ENCODE peak calls at places on chromosomes 7 and 10, in four cellular contexts. J is lower leg skin, T is NB4, S is PC-3. F is an unnamed sample.

GRCh38 chr7:30276203-30276900 is 8.0 kb upstream of the ZNRF2 start:
- DNase-seq in J (no peak), T (peak; percentile 80), S (peak; percentile 82), F (peak; percentile 54)

GRCh38 chr7:23266918-23267317 is 20.3 kb downstream of the GPNMB start:
- DNase-seq in J (no peak), T (no peak), S (no peak), F (no peak)

GRCh38 chr7:54969190-54969967 is 49.4 kb upstream of the EGFR start:
- DNase-seq in J (no peak), T (no peak), S (peak; percentile 58), F (no peak)

GRCh38 chr7:107592361-107593024 is 12.4 kb downstream of the BCAP29 start:
- DNase-seq in J (no peak), T (no peak), S (no peak), F (peak; percentile 95)

GRCh38 chr7:156172638-156173037 is 360.4 kb upstream of the SHH start:
- DNase-seq in J (peak; percentile 50), T (no peak), S (no peak), F (no peak)

GRCh38 chr7:159049266-159050025 is 95.2 kb downstream of the VIPR2 start:
- DNase-seq in J (peak; percentile 39), T (no peak), S (no peak), F (no peak)

GRCh38 chr7:159192013-159192412 is 47.3 kb upstream of the VIPR2 start:
- DNase-seq in J (peak; percentile 43), T (peak; percentile 28), S (no peak), F (no peak)

GRCh38 chr7:79936281-79936983 is 198.2 kb upstream of the GNAI1 start:
- DNase-seq in J (no peak), T (no peak), S (peak; percentile 13), F (no peak)

GRCh38 chr7:158317238-158318205 is 270.1 kb downstream of the PTPRN2 start:
- DNase-seq in J (no peak), T (no peak), S (no peak), F (no peak)

GRCh38 chr10:45444022-45444421 is 70.0 kb downstream of the ALOX5 start:
- DNase-seq in J (peak; percentile 61), T (no peak), S (no peak), F (no peak)

GRCh38 chr10:63773962-63774361 is 252.8 kb downstream of the REEP3 start:
- DNase-seq in J (no peak), T (no peak), S (no peak), F (no peak)

GRCh38 chr7:30433082-30433481 is 45.5 kb downstream of the NOD1 start:
- DNase-seq in J (peak; percentile 76), T (peak; percentile 92), S (no peak), F (peak; percentile 87)

GRCh38 chr7:143399642-143400041 is 9.0 kb downstream of the EPHA1 start:
- DNase-seq in J (peak; percentile 82), T (no peak), S (no peak), F (no peak)

GRCh38 chr10:102657984-102658724 is 13.9 kb downstream of the TRIM8 start:
- DNase-seq in J (no peak), T (no peak), S (peak; percentile 15), F (no peak)

GRCh38 chr7:24756545-24756988 is 697 bp downstream of the GSDME start:
- DNase-seq in J (no peak), T (no peak), S (no peak), F (no peak)

GRCh38 chr7:151064454-151064853 is 5.1 kb downstream of the SLC4A2 start:
- DNase-seq in J (no peak), T (no peak), S (no peak), F (no peak)

GRCh38 chr10:123669901-123670300 is 3.7 kb downstream of the GPR26 start:
- DNase-seq in J (no peak), T (no peak), S (no peak), F (peak; percentile 62)

GRCh38 chr7:157397751-157398691 is 61.2 kb downstream of the DNAJB6 start:
- DNase-seq in J (no peak), T (peak; percentile 86), S (peak; percentile 65), F (peak; percentile 87)

GRCh38 chr10:61965694-61966284 is 64.3 kb downstream of the ARID5B start:
- DNase-seq in J (no peak), T (no peak), S (no peak), F (no peak)

GRCh38 chr7:38245409-38245982 is 27.9 kb downstream of the TARP start:
- DNase-seq in J (no peak), T (no peak), S (no peak), F (no peak)

GRCh38 chr7:67692425-67692824 is 695.8 kb downstream of the TYW1 start:
- DNase-seq in J (no peak), T (no peak), S (peak; percentile 14), F (peak; percentile 7)

GRCh38 chr10:33336606-33337334 is 2.3 kb upstream of the NRP1 start:
- DNase-seq in J (peak; percentile 90), T (peak; percentile 2), S (peak; percentile 87), F (no peak)

GRCh38 chr10:86666538-86666937 is 1.8 kb upstream of the LDB3 start:
- DNase-seq in J (no peak), T (no peak), S (no peak), F (no peak)

GRCh38 chr10:546971-547590 is 142.4 kb downstream of the DIP2C start:
- DNase-seq in J (peak; percentile 83), T (peak; percentile 26), S (peak; percentile 81), F (no peak)

GRCh38 chr7:87564290-87564963 is 36.3 kb downstream of the ABCB1 start:
- DNase-seq in J (no peak), T (peak; percentile 47), S (peak; percentile 55), F (no peak)

GRCh38 chr7:43702974-43703373 is 26.3 kb downstream of the COA1 start:
- DNase-seq in J (no peak), T (no peak), S (no peak), F (no peak)

GRCh38 chr10:66928791-66929190 is 3.0 kb downstream of the LRRTM3 start:
- DNase-seq in J (no peak), T (no peak), S (peak; percentile 39), F (no peak)

DNA sequence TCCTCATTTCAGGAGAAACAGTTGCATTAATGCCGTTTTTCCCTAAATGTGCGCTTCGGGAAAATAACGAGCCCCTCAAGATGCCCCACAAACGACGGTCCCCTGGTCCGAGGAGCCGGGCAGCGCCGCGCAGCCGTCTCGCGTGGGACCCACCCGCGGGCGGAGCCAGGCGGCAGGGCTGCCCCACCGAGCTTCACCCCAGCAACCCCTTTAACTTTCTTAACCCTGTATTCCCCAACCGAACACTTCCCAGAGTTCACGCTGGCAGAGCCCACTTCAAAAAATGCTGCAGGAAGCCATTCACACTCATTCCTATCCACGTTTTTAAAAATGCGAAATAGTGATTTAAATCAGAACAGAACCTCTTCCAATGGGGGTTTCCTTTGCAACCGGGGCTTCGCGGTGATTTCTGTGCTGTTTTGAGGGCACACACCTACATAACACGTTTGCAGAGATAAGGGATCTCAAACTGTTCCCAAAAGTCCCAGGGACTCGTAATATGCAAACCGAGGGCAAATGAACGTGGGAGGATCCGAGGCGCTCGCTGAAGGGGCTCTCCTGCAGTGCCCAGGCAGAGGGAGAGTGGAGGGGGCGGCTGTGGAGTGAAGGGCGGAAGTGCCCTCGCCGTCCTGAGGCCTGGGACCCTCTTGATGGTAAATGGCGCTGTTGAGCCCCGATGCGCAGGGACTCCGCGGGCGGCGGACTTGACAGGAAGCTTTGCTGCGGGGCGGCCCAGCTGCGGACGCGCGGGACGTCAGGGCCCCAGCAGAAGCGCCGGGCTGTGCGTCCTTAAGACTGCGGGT is 152.1 kb upstream of the YAE1 start:
- DNase-seq in J (no peak), T (peak; percentile 77), S (peak; percentile 10), F (peak; percentile 38)
- TF ChIP-seq CTCF in J (no peak), T (no peak), S (no peak), F (no peak)

GRCh38 chr10:91925022-91925320 is 1.4 kb downstream of the BTAF1 start:
- DNase-seq in J (no peak), T (peak; percentile 46), S (no peak), F (peak; percentile 56)
- H3K4me3 ChIP-seq in J (no peak overlapping the region), T (peak overlapping the region; percentile 80), S (peak overlapping the region; percentile 95), F (peak overlapping the region; percentile 84)

GRCh38 chr7:99325597-99326407 is at the start of gene ARPC1A:
- DNase-seq in J (peak; percentile 97), T (peak; percentile 96), S (peak; percentile 94), F (peak; percentile 90)
- TF ChIP-seq CTCF in J (no peak), T (no peak), S (no peak), F (peak; percentile 28)

GRCh38 chr10:132186488-132187413 is at the start of gene DPYSL4:
- DNase-seq in J (no peak), T (no peak), S (peak; percentile 10), F (peak; percentile 5)

GRCh38 chr10:132188331-132188730 is 1.6 kb downstream of the DPYSL4 start:
- DNase-seq in J (no peak), T (no peak), S (no peak), F (no peak)

GRCh38 chr10:132184816-132185593 is 1.7 kb upstream of the DPYSL4 start:
- DNase-seq in J (no peak), T (no peak), S (no peak), F (no peak)

GRCh38 chr10:132187421-132188138 is 832 bp downstream of the DPYSL4 start:
- DNase-seq in J (no peak), T (no peak), S (no peak), F (no peak)

DNA sequence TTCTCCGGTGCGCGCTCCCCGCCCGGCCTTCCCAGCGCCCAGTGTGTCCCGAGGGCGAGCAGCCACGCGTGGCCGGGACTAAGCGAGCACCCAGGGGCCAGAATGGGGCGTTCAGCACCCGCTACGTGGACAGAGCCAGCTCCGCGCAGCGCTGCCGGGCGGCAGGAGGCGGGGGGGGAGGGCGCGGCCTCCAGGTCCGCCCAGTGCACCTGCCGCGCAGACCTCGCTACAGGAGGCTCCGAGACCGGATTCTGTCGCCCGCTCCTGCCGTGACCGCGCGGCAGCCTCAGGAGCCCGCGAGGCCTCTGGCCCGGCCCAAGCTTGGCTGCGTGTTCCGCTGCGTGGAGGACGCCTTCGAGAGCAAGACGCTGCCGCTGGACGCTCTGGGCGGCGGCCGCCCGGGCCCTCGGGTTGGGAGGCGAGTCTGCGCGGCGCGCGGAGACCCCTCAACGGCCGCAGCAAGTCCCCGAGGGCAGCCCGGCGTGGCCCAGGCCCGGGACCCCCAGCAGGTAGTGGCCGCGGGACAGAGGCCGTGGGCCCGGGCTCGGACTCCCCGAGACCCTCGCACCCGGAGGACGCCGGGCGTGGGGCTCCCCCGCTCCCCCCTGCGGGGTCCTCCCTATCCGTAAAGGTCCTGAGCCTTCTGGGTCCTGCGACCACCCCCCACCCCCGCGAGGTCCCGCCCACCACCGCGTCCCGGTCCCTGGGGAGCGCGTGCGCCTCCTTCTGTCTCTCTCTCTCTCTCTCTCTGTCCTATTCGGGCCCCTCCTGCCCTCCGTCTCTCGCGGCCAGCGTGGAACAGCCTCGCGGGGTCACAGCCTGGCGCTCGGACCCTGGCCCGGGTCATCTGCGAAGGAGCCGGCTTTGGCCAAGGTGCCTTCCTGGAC is 904 bp upstream of the DPYSL4 start:
- DNase-seq in J (no peak), T (no peak), S (peak; percentile 66), F (peak; percentile 8)
- H3K4me3 ChIP-seq in J (no peak overlapping the region), T (no peak overlapping the region), S (peak overlapping the region; percentile 59), F (no peak overlapping the region)

GRCh38 chr10:30026578-30026977 is 32.8 kb downstream of the JCAD start:
- DNase-seq in J (no peak), T (peak; percentile 60), S (no peak), F (no peak)
- TF ChIP-seq CTCF in J (no peak), T (no peak), S (no peak), F (no peak)

F was measured in AG10803.